ENCODE peak calls at places on chromosome 17, in four cellular contexts. One of them, this sample, is unnamed. For H3K9me2 and H3K4me1, the result is how much of the 10 kb centered on the place peaks cover.

GRCh38 chr17:67481808-67482207 is 104.7 kb downstream of the PITPNC1 start:
- DNase-seq in GM23338: no peak
- DNase-seq in HCT116: no peak
- DNase-seq in PC-3: peak
- DNase-seq in this sample: peak

GRCh38 chr17:16407911-16408588 is 7.3 kb upstream of the TRPV2 start:
- DNase-seq in GM23338: peak
- DNase-seq in HCT116: no peak
- DNase-seq in PC-3: peak
- DNase-seq in this sample: peak

GRCh38 chr17:40445769-40446468 is 2.7 kb downstream of the IGFBP4 start:
- DNase-seq in GM23338: peak
- DNase-seq in HCT116: no peak
- DNase-seq in PC-3: no peak
- DNase-seq in this sample: no peak

GRCh38 chr17:49762148-49762941 is 1.6 kb downstream of the FAM117A start:
- DNase-seq in GM23338: no peak
- DNase-seq in HCT116: no peak
- DNase-seq in PC-3: peak
- DNase-seq in this sample: no peak

GRCh38 chr17:32701860-32702259 is 175.1 kb downstream of the MYO1D start:
- DNase-seq in GM23338: no peak
- DNase-seq in HCT116: no peak
- DNase-seq in PC-3: no peak
- DNase-seq in this sample: peak

GRCh38 chr17:8004899-8005298 is 2.5 kb downstream of the GUCY2D start:
- DNase-seq in GM23338: no peak
- DNase-seq in HCT116: no peak
- DNase-seq in PC-3: no peak
- DNase-seq in this sample: no peak

GRCh38 chr17:68089881-68090280 is 54.3 kb downstream of the KPNA2 start:
- DNase-seq in GM23338: no peak
- DNase-seq in HCT116: peak
- DNase-seq in PC-3: peak
- DNase-seq in this sample: peak

GRCh38 chr17:77728022-77728671 is 230.4 kb upstream of the TNRC6C start:
- DNase-seq in GM23338: peak
- DNase-seq in HCT116: peak
- DNase-seq in PC-3: peak
- DNase-seq in this sample: peak

GRCh38 chr17:75073618-75074047 is 14.1 kb upstream of the SLC16A5 start:
- DNase-seq in GM23338: no peak
- DNase-seq in HCT116: no peak
- DNase-seq in PC-3: no peak
- DNase-seq in this sample: peak

GRCh38 chr17:20095366-20096080 is 86.4 kb downstream of the SPECC1 start:
- DNase-seq in GM23338: peak
- DNase-seq in HCT116: peak
- DNase-seq in PC-3: peak
- DNase-seq in this sample: peak

GRCh38 chr17:83099570-83100181 is 20.3 kb downstream of the METRNL start:
- DNase-seq in GM23338: no peak
- DNase-seq in HCT116: no peak
- DNase-seq in PC-3: no peak
- DNase-seq in this sample: peak

GRCh38 chr17:62140836-62141235 is 75.8 kb upstream of the MED13 start:
- DNase-seq in GM23338: no peak
- DNase-seq in HCT116: no peak
- DNase-seq in PC-3: no peak
- DNase-seq in this sample: no peak

GRCh38 chr17:7223375-7223774 is 3.6 kb downstream of the ACADVL start:
- DNase-seq in GM23338: no peak
- DNase-seq in HCT116: no peak
- DNase-seq in PC-3: no peak
- DNase-seq in this sample: no peak

GRCh38 chr17:83055911-83056582 is 23.4 kb upstream of the METRNL start:
- DNase-seq in GM23338: no peak
- DNase-seq in HCT116: no peak
- DNase-seq in PC-3: peak
- DNase-seq in this sample: peak

GRCh38 chr17:17140590-17140980 is 65.5 kb downstream of the PLD6 start:
- DNase-seq in GM23338: no peak
- DNase-seq in HCT116: no peak
- DNase-seq in PC-3: peak
- DNase-seq in this sample: no peak

GRCh38 chr17:83146347-83146746 is 66.9 kb downstream of the METRNL start:
- DNase-seq in GM23338: no peak
- DNase-seq in HCT116: no peak
- DNase-seq in PC-3: no peak
- DNase-seq in this sample: no peak

GRCh38 chr17:74008196-74008595 is 195.3 kb upstream of the RPL38 start:
- DNase-seq in GM23338: peak
- DNase-seq in HCT116: peak
- DNase-seq in PC-3: peak
- DNase-seq in this sample: peak

GRCh38 chr17:63843387-63844292 is 1.2 kb upstream of the SMARCD2 start:
- DNase-seq in GM23338: no peak
- DNase-seq in HCT116: peak
- DNase-seq in PC-3: no peak
- DNase-seq in this sample: peak
- TF ChIP-seq EZH2phosphoT487 in GM23338: no peak
- TF ChIP-seq EZH2phosphoT487 in HCT116: no peak
- TF ChIP-seq EZH2phosphoT487 in PC-3: no peak
- TF ChIP-seq EZH2phosphoT487 in this sample: no peak

DNA sequence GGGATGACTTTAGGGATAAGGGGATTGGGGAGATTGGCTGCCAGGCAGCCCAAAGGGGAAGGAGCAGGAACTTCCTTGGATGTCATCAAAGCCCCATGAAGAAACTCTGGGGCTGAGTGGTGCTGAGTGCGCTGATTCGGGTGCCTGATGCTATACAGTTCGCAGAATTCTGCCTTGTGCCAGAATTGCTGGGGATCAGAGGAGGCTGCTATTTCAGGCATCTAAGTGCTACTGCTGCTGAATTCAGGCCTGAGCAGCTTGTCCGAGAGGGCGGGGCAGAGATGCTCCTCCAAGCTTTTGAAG is 227.9 kb downstream of the CCDC182 start:
- DNase-seq in GM23338: no peak
- DNase-seq in HCT116: no peak
- DNase-seq in PC-3: no peak
- DNase-seq in this sample: no peak
- H3K9me2 ChIP-seq in GM23338: under half
- H3K9me2 ChIP-seq in HCT116: under half
- H3K9me2 ChIP-seq in PC-3: under half
- H3K9me2 ChIP-seq in this sample: under half

GRCh38 chr17:81436294-81436849 is 41.1 kb downstream of the BAHCC1 start:
- DNase-seq in GM23338: no peak
- DNase-seq in HCT116: no peak
- DNase-seq in PC-3: no peak
- DNase-seq in this sample: peak

GRCh38 chr17:81433656-81434055 is 38.4 kb downstream of the BAHCC1 start:
- DNase-seq in GM23338: no peak
- DNase-seq in HCT116: no peak
- DNase-seq in PC-3: no peak
- DNase-seq in this sample: no peak

GRCh38 chr17:81435636-81436293 is 40.5 kb downstream of the BAHCC1 start:
- DNase-seq in GM23338: no peak
- DNase-seq in HCT116: no peak
- DNase-seq in PC-3: no peak
- DNase-seq in this sample: no peak

GRCh38 chr17:81434079-81434478 is 38.8 kb downstream of the BAHCC1 start:
- DNase-seq in GM23338: no peak
- DNase-seq in HCT116: no peak
- DNase-seq in PC-3: no peak
- DNase-seq in this sample: no peak

GRCh38 chr17:81434681-81435417 is 39.6 kb downstream of the BAHCC1 start:
- DNase-seq in GM23338: no peak
- DNase-seq in HCT116: no peak
- DNase-seq in PC-3: no peak
- DNase-seq in this sample: no peak
- H3K4me1 ChIP-seq in GM23338: under half
- H3K4me1 ChIP-seq in HCT116: under half
- H3K4me1 ChIP-seq in PC-3: under half
- H3K4me1 ChIP-seq in this sample: under half

DNA sequence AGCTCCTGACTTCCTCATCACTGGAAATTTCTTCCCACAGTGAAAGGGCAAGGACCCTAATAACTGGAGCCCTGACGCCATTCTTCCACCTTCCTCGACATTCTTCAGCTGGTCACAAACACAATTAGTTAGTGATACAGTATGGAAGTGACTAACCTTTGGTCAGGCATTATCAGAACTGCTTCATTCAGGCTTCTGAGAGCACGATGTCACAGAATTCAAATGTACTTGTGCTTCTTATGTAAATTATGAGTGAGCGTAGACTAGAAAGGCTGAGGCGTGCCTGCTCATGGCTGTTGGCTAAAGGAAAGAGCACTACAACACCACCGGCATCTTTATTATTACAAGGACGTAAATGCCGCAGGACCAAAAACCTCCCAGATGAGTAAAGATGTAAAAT is 303.0 kb upstream of the AXIN2 start:
- DNase-seq in GM23338: peak
- DNase-seq in HCT116: no peak
- DNase-seq in PC-3: no peak
- DNase-seq in this sample: peak
- TF ChIP-seq EZH2phosphoT487 in GM23338: no peak
- TF ChIP-seq EZH2phosphoT487 in HCT116: no peak
- TF ChIP-seq EZH2phosphoT487 in PC-3: no peak
- TF ChIP-seq EZH2phosphoT487 in this sample: no peak